ENCODE peak calls at places on chromosome 2, in seven cellular contexts. P, J, U, N, S, K and O are unnamed samples. For H3K4me1, the result is how much of the 10 kb centered on the place peaks cover.

GRCh38 chr2:235498556-235499305 is 4.9 kb downstream of the AGAP1 start:
- DNase-seq in J (no peak), U (no peak), K (no peak), S (no peak), P (no peak), N (no peak), O (no peak)

GRCh38 chr2:241977557-241978300 is 108.2 kb downstream of the RTP5 start:
- DNase-seq in K (peak), N (no peak), P (no peak), U (peak), S (no peak), J (no peak), O (no peak)

GRCh38 chr2:211149731-211150130 is 593.3 kb downstream of the CPS1 start:
- DNase-seq in K (no peak), U (no peak), P (no peak), N (no peak), J (peak), S (no peak), O (no peak)

GRCh38 chr2:149661844-149662243 is 74.3 kb upstream of the MMADHC start:
- DNase-seq in U (no peak), S (no peak), P (no peak), K (no peak), J (peak), N (no peak), O (peak)

GRCh38 chr2:236666646-236667204 is 97.1 kb downstream of the ACKR3 start:
- DNase-seq in K (no peak), J (no peak), P (no peak), U (no peak), S (no peak), N (no peak), O (no peak)

GRCh38 chr2:71833855-71834554 is 313.7 kb downstream of the CYP26B1 start:
- DNase-seq in J (no peak), K (no peak), P (no peak), U (no peak), S (no peak), N (no peak), O (peak)

GRCh38 chr2:158923180-158923594 is 45.3 kb upstream of the TANC1 start:
- DNase-seq in U (no peak), P (no peak), J (no peak), K (no peak), S (no peak), N (no peak), O (no peak)

GRCh38 chr2:239916205-239917127 is 108.7 kb downstream of the NDUFA10 start:
- DNase-seq in U (peak), P (no peak), J (no peak), S (no peak), N (no peak), K (peak), O (no peak)

GRCh38 chr2:59904145-59904544 is 649.3 kb downstream of the BCL11A start:
- DNase-seq in P (no peak), J (no peak), U (no peak), N (no peak), K (no peak), S (no peak), O (no peak)

DNA sequence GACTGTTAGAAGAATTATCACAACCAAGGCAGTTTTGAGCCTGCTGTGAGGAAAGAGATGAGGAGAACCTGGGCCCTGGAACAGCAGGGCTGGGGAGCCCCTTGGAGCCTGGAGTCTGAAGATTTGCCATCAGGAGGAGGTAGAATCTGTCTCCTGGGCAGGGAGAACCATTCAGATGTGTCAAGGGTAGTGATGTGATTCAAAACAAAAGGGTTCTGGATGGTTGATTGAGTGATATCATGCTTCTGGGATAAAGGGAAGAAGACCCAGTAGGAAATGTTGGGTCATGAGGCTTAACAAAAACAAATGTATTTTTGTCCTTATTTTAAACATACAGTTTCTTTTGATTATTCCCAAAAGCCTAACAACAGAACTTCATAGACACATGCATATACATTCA is 28.6 kb downstream of the RNF144A start:
- DNase-seq in U (no peak), P (no peak), N (no peak), J (no peak), K (no peak), S (no peak), O (no peak)
- H3K4me1 ChIP-seq in U (under half), P (under half), N (under half), J (under half), K (under half), S (under half), O (under half)

GRCh38 chr2:201127128-201127521 is 11.2 kb downstream of the CFLAR start:
- DNase-seq in S (no peak), K (no peak), N (no peak), U (no peak), P (peak), J (peak), O (peak)
- H3K4me1 ChIP-seq in S (half or more), K (under half), N (half or more), U (half or more), P (half or more), J (half or more), O (under half)

GRCh38 chr2:36659872-36660312 is 36.6 kb upstream of the VIT start:
- DNase-seq in J (no peak), N (no peak), S (no peak), U (no peak), K (no peak), P (no peak), O (no peak)
- H3K4me1 ChIP-seq in J (under half), N (under half), S (under half), U (under half), K (under half), P (under half), O (under half)

DNA sequence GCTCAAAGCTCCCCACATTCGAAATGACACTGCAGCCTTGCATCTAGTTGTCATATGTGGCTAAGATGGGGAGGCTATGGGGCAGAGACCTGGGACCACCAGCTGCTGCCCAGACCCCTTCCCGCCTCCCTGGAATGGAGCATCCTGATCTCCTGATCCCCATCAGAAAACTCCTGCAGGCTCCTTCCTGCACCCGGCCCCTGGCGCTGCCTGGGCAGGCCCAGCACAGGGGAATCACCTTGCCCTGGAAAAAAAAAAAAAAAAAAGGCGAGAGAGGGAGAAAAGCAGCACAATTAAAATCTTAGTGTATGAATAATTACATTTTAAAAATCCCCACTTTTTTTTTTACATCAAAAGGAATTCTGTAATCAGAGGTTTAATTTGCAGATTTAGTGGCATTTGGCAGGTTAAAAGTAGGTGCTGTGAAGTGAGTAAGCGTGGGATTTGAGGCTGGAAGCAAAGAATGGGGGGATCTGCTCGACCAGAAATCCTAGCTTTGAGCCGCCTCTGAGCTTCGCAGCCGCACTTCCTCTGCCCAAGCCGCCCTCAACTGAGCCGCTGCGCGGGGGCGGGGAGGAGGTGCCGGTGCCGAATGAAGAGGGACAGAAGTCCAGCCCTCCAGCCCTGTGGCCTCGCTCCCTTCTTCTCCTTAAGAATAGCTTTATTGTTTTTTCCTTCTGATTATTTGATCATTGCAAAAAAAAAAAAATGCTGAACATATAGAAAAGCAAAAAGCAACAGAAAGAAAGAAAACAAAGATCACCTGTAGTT is 30.0 kb downstream of the THNSL2 start:
- DNase-seq in S (peak), P (no peak), N (no peak), K (no peak), J (no peak), U (peak), O (peak)
- H3K4me1 ChIP-seq in S (under half), P (under half), N (under half), K (under half), J (under half), U (under half), O (under half)

GRCh38 chr2:54579061-54579681 is 123.0 kb downstream of the SPTBN1 start:
- DNase-seq in P (no peak), N (no peak), S (no peak), K (no peak), J (no peak), U (no peak), O (no peak)

GRCh38 chr2:54579682-54580349 is 123.7 kb downstream of the SPTBN1 start:
- DNase-seq in N (peak), S (no peak), P (peak), U (no peak), J (peak), K (no peak), O (peak)

GRCh38 chr2:54577035-54577434 is 120.9 kb downstream of the SPTBN1 start:
- DNase-seq in K (no peak), P (no peak), N (no peak), S (no peak), J (peak), U (no peak), O (no peak)

GRCh38 chr2:54578668-54579045 is 122.5 kb downstream of the SPTBN1 start:
- DNase-seq in K (no peak), S (no peak), J (no peak), N (no peak), P (no peak), U (no peak), O (no peak)

GRCh38 chr2:54577944-54578667 is 122.0 kb downstream of the SPTBN1 start:
- DNase-seq in U (no peak), S (no peak), K (no peak), J (no peak), P (no peak), N (no peak), O (no peak)
- H3K4me1 ChIP-seq in U (half or more), S (half or more), K (under half), J (half or more), P (half or more), N (half or more), O (half or more)

DNA sequence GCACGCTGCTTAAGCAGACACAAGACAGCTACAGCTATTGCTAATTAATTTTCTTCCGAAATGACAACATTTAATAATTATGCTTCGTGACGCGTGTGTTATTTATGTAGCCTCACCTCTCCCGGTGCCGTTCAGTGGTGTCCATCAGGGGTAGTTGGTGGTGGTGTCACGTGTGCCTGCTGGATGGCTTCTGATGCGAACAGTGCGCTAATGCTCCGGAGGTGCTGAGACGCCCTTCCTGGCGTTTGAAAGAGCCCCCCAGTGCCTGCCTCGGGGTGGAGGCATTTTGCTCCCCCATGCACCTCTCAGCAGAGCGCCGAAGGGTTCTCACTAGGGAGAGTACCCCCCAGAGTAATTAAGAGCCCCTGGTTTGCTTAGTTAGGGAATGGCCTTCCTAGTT is 39.6 kb downstream of the GLI2 start:
- DNase-seq in K (no peak), S (no peak), N (no peak), J (no peak), U (peak), P (no peak), O (no peak)
- H3K4me1 ChIP-seq in K (under half), S (under half), N (under half), J (under half), U (under half), P (under half), O (under half)

GRCh38 chr2:233049194-233049761 is 10.9 kb upstream of the INPP5D start:
- DNase-seq in K (no peak), P (peak), U (peak), S (no peak), N (no peak), J (no peak), O (no peak)
- H3K4me1 ChIP-seq in K (under half), P (under half), U (under half), S (under half), N (under half), J (under half), O (under half)